ENCODE peak calls at places on chromosomes 6 and 20, in seven cellular contexts. R is mammary epithelial cell, U is PC-9, O is BE2C, Q is mucosa of descending colon, E is bronchial epithelial cell, N is A549. V is an unnamed sample.

GRCh38 chr6:82567621-82568020 is 204.0 kb downstream of the TPBG start:
- DNase-seq in O (no peak), N (no peak), E (peak; percentile 73), R (no peak), Q (no peak), U (no peak), V (peak; percentile 60)

GRCh38 chr6:34671801-34672656 is 24.5 kb downstream of the ILRUN start:
- DNase-seq in O (no peak), Q (peak; percentile 73), R (peak; percentile 75), E (peak; percentile 80), U (no peak), N (no peak), V (peak; percentile 64)

GRCh38 chr6:49326337-49326736 is 136.7 kb downstream of the MMUT start:
- DNase-seq in U (peak; percentile 83), Q (no peak), E (peak; percentile 94), O (no peak), N (no peak), R (peak; percentile 68), V (peak; percentile 50)

GRCh38 chr6:1310628-1311399 is 1.1 kb upstream of the FOXQ1 start:
- DNase-seq in Q (peak; percentile 59), R (peak; percentile 62), E (peak; percentile 51), N (no peak), U (peak; percentile 60), O (no peak), V (no peak)

GRCh38 chr20:22619272-22619671 is 34.9 kb upstream of the FOXA2 start:
- DNase-seq in Q (no peak), U (no peak), R (no peak), N (peak; percentile 41), E (peak; percentile 78), O (no peak), V (no peak)

GRCh38 chr6:143234686-143235085 is 174.0 kb downstream of the AIG1 start:
- DNase-seq in E (peak; percentile 41), R (peak; percentile 12), Q (no peak), U (no peak), N (no peak), O (no peak), V (no peak)

GRCh38 chr6:83071023-83071422 is 3.6 kb downstream of the DOP1A start:
- DNase-seq in R (peak; percentile 41), E (peak; percentile 80), Q (no peak), N (no peak), O (no peak), U (no peak), V (no peak)

GRCh38 chr20:2693286-2693995 is 861 bp downstream of the EBF4 start:
- DNase-seq in U (no peak), N (peak; percentile 44), R (no peak), E (no peak), Q (no peak), O (peak; percentile 34), V (peak; percentile 17)

GRCh38 chr6:73515204-73516101 is 5.4 kb downstream of the EEF1A1 start:
- DNase-seq in U (peak; percentile 85), E (peak; percentile 81), O (peak; percentile 53), N (no peak), Q (no peak), R (peak; percentile 59), V (peak; percentile 89)

GRCh38 chr6:97557355-97557754 is 274.3 kb upstream of the MMS22L start:
- DNase-seq in Q (no peak), E (no peak), R (no peak), O (no peak), N (no peak), U (no peak), V (no peak)

GRCh38 chr20:62860924-62861691 is 514 bp downstream of the TCFL5 start:
- DNase-seq in O (no peak), Q (peak; percentile 69), U (no peak), R (no peak), N (no peak), E (no peak), V (peak; percentile 26)

GRCh38 chr6:112636650-112637260 is 289.6 kb downstream of the RFPL4B start:
- DNase-seq in R (no peak), Q (no peak), E (peak; percentile 32), N (no peak), U (no peak), O (no peak), V (no peak)

GRCh38 chr6:2706482-2706881 is 44.2 kb downstream of the MYLK4 start:
- DNase-seq in U (no peak), O (no peak), R (no peak), N (no peak), Q (no peak), E (no peak), V (no peak)

GRCh38 chr20:38430679-38431325 is 4.3 kb downstream of the SNHG17 start:
- DNase-seq in O (no peak), R (no peak), Q (no peak), E (no peak), N (no peak), U (no peak), V (no peak)

DNA sequence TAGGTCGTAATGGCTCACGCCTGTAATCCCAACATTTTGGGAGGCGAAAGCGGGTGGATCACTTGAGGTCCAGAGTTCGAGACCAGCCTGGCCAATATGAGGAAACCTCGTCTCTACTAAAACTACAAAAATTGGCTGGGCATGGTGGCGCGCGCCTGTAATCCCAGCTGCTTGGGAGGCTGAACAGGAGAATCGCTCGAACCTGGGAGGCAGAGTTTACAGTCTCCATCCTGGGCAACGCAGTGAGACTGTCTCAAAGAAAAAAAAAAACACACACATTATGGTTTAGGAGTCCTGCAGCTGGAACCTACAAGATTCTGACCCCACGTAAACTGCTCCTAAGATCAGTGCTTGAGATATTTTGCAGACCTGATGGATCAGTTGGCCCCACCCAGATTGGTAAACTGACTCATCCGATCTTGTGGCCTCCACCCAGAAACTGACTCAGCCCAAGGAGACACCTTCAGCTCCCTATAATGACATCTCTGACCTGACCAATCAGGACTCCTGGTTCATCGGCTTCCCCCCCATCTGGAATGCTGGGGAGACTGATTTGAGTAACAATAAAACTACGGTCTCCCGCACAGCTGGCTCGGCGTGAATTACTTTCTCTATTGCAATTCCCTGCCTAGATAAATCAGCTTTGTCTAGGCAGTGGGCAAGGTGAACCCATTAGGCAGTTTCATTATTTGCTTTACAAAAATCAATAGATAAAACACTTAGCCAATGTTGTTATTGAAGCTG is 96.2 kb upstream of the BTN3A2 start:
- DNase-seq in Q (no peak), U (peak; percentile 83), E (peak; percentile 71), N (no peak), R (peak; percentile 84), O (no peak), V (peak; percentile 35)
- H3K4me3 ChIP-seq in Q (no peak overlapping the region), U (peak overlapping the region; percentile 73), E (no peak overlapping the region), N (no peak overlapping the region), R (no peak overlapping the region), O (peak overlapping the region; percentile 82), V (no peak overlapping the region)

DNA sequence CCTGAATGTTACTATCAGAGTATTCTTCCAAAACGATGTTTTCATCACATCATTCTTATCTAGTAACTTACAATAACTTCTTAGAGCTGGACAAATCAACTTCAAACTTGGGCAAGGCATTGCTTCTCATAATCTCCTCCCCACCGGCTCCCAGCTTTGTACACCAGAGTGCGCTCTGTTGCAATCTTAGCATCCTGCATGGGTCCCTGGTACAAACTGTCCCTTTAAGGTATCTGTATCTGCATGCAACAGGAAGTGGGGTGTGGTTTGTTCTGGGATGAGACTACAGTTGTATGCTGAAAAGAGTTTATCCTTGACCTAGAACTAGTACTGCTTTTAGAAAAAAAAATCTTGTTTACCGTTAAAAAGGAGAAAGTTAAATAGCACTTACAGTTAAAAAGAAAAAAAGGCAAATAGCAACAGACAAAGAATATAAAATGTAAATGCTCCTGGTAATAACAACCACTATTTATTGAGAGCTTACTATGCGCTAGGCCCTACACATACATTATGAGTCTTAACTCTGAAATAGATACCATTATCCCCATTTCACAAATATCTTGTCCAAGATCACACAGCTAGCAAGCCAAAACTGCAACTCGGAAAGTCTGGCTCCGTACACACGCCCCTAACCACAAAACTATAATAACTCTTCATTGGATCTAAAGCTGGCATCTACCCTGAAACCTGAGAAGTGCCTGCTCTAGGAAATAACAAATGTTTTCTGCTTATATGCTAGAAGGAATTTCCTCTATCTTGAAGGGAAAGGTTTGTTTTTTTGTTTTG is 9.8 kb upstream of the HECA start:
- DNase-seq in O (peak; percentile 35), Q (peak; percentile 65), N (peak; percentile 9), R (peak; percentile 72), E (peak; percentile 77), U (no peak), V (peak; percentile 76)
- TF ChIP-seq CTCF in O (peak; percentile 49), Q (no peak), N (no peak), R (peak; percentile 55), E (peak; percentile 49), U (no peak), V (peak; percentile 59)

GRCh38 chr20:10219452-10219791 is 792 bp downstream of the SNAP25 start:
- DNase-seq in N (peak; percentile 56), R (peak; percentile 29), O (peak; percentile 94), E (no peak), Q (peak; percentile 51), U (no peak), V (peak; percentile 70)
- H3K4me3 ChIP-seq in N (peak overlapping the region; percentile 70), R (no peak overlapping the region), O (peak overlapping the region; percentile 98), E (no peak overlapping the region), Q (no peak overlapping the region), U (no peak overlapping the region), V (peak overlapping the region; percentile 57)

GRCh38 chr6:41733349-41733706 is 2.1 kb downstream of the TFEB start:
- DNase-seq in U (no peak), N (no peak), O (no peak), E (no peak), R (peak; percentile 38), Q (no peak), V (no peak)

GRCh38 chr6:41734666-41735426 is 562 bp downstream of the TFEB start:
- DNase-seq in U (no peak), Q (peak; percentile 90), N (peak; percentile 69), R (peak; percentile 68), O (peak; percentile 84), E (peak; percentile 53), V (peak; percentile 82)

GRCh38 chr6:41732601-41733348 is 2.6 kb downstream of the TFEB start:
- DNase-seq in U (no peak), N (no peak), R (peak; percentile 68), Q (peak; percentile 62), O (peak; percentile 29), E (no peak), V (peak; percentile 18)

GRCh38 chr6:41735427-41736206 is at the start of gene TFEB:
- DNase-seq in O (peak; percentile 93), U (peak; percentile 81), R (peak; percentile 84), N (peak; percentile 77), E (peak; percentile 78), Q (peak; percentile 96), V (peak; percentile 90)

GRCh38 chr6:41733707-41734665 is 1.4 kb downstream of the TFEB start:
- DNase-seq in E (no peak), N (peak; percentile 85), R (peak; percentile 80), U (no peak), Q (peak; percentile 88), O (peak; percentile 84), V (peak; percentile 82)
- TF ChIP-seq CTCF in E (no peak), N (no peak), R (no peak), U (no peak), Q (no peak), O (no peak), V (no peak)

V was measured in fibroblast of villous mesenchyme.